ENCODE peak calls at places on chromosomes 6 and 20, in eight cellular contexts. M is stimulated activated CD8-positive, alpha-beta memory T cell treated with anti-CD3 and anti-CD28 coated beads, Interleukin-2, amount 100 ng/mL, for 1 hour; K is EL; E is C1 segment of cervical spinal cord; W is GM18507; C is activated CD4-positive, alpha-beta T cell treated with anti-CD3 and anti-CD28 coated beads, Interleukin-2, amount 50 U/mL, for 24 hours; Z is foreskin keratinocyte; A is WTC11. P is an unnamed sample.

GRCh38 chr6:3650341-3650958 is 101.1 kb downstream of the PXDC1 start:
- DNase-seq in M (no peak), K (no peak), E (no peak), W (no peak), C (no peak), Z (no peak), A (no peak), P (no peak)

GRCh38 chr6:1917628-1918371 is 308.1 kb downstream of the FOXC1 start:
- DNase-seq in M (no peak), K (peak), E (no peak), W (no peak), C (no peak), Z (peak), A (no peak), P (peak)

GRCh38 chr6:57190140-57190539 is 18.0 kb downstream of the BAG2 start:
- DNase-seq in M (no peak), K (peak), E (no peak), W (no peak), C (no peak), Z (no peak), A (no peak), P (no peak)

GRCh38 chr6:46186583-46186982 is 15.8 kb upstream of the ENPP5 start:
- DNase-seq in M (no peak), K (no peak), E (no peak), W (no peak), C (no peak), Z (no peak), A (no peak), P (no peak)

GRCh38 chr20:19993937-19994667 is 23.1 kb upstream of the NAA20 start:
- DNase-seq in M (no peak), K (peak), E (peak), W (no peak), C (no peak), Z (peak), A (no peak), P (no peak)

GRCh38 chr20:1829531-1829930 is 65.7 kb upstream of the SIRPA start:
- DNase-seq in M (no peak), K (no peak), E (no peak), W (no peak), C (no peak), Z (no peak), A (no peak), P (no peak)

GRCh38 chr6:103854059-103854458 is 1005.7 kb downstream of the HACE1 start:
- DNase-seq in M (no peak), K (no peak), E (no peak), W (no peak), C (no peak), Z (no peak), A (no peak), P (no peak)

GRCh38 chr6:11796819-11797218 is 18.2 kb upstream of the ADTRP start:
- DNase-seq in M (no peak), K (no peak), E (no peak), W (no peak), C (no peak), Z (no peak), A (no peak), P (no peak)

GRCh38 chr6:36121752-36122494 is 8.4 kb upstream of the MAPK13 start:
- DNase-seq in M (no peak), K (no peak), E (no peak), W (no peak), C (no peak), Z (no peak), A (no peak), P (no peak)

GRCh38 chr6:7819641-7820040 is 90.9 kb downstream of the TXNDC5 start:
- DNase-seq in M (no peak), K (peak), E (no peak), W (no peak), C (no peak), Z (no peak), A (no peak), P (no peak)